ENCODE peak calls at places on chromosomes 4 and X, in five cellular contexts. One of them, this sample, is unnamed.

GRCh38 chr4:89411539-89411938 is 103.9 kb upstream of the GPRIN3 start:
- DNase-seq in nephron progenitor cell: no peak
- DNase-seq in fibroblast of lung: no peak
- DNase-seq in heart right ventricle: no peak
- DNase-seq in AG04450: no peak
- DNase-seq in this sample: no peak

GRCh38 chr4:171025323-171025722 is 787.9 kb upstream of the GALNTL6 start:
- DNase-seq in heart right ventricle: no peak
- DNase-seq in nephron progenitor cell: no peak
- DNase-seq in AG04450: no peak
- DNase-seq in fibroblast of lung: no peak
- DNase-seq in this sample: no peak

GRCh38 chr4:16461362-16461761 is 235.1 kb upstream of the TAPT1 start:
- DNase-seq in fibroblast of lung: no peak
- DNase-seq in nephron progenitor cell: no peak
- DNase-seq in heart right ventricle: no peak
- DNase-seq in AG04450: no peak
- DNase-seq in this sample: no peak

GRCh38 chrX:24260827-24261550 is 52.9 kb downstream of the SUPT20HL2 start:
- DNase-seq in fibroblast of lung: peak
- DNase-seq in AG04450: no peak
- DNase-seq in nephron progenitor cell: no peak
- DNase-seq in heart right ventricle: no peak
- DNase-seq in this sample: no peak

GRCh38 chr4:146846882-146847281 is 98.8 kb downstream of the TTC29 start:
- DNase-seq in nephron progenitor cell: no peak
- DNase-seq in AG04450: no peak
- DNase-seq in heart right ventricle: no peak
- DNase-seq in fibroblast of lung: no peak
- DNase-seq in this sample: no peak

GRCh38 chr4:181911420-181911819 is 331.8 kb upstream of the TENM3 start:
- DNase-seq in heart right ventricle: no peak
- DNase-seq in fibroblast of lung: peak
- DNase-seq in nephron progenitor cell: no peak
- DNase-seq in AG04450: peak
- DNase-seq in this sample: no peak

GRCh38 chrX:7262551-7262950 is 114.6 kb upstream of the PUDP start:
- DNase-seq in nephron progenitor cell: no peak
- DNase-seq in heart right ventricle: no peak
- DNase-seq in fibroblast of lung: no peak
- DNase-seq in AG04450: no peak
- DNase-seq in this sample: no peak

GRCh38 chrX:115134366-115134765 is 54.8 kb upstream of the RBMXL3 start:
- DNase-seq in fibroblast of lung: peak
- DNase-seq in heart right ventricle: no peak
- DNase-seq in nephron progenitor cell: no peak
- DNase-seq in AG04450: no peak
- DNase-seq in this sample: no peak

GRCh38 chr4:42398448-42399355 is 1.4 kb downstream of the SHISA3 start:
- DNase-seq in heart right ventricle: no peak
- DNase-seq in AG04450: no peak
- DNase-seq in nephron progenitor cell: peak
- DNase-seq in fibroblast of lung: no peak
- DNase-seq in this sample: no peak

DNA sequence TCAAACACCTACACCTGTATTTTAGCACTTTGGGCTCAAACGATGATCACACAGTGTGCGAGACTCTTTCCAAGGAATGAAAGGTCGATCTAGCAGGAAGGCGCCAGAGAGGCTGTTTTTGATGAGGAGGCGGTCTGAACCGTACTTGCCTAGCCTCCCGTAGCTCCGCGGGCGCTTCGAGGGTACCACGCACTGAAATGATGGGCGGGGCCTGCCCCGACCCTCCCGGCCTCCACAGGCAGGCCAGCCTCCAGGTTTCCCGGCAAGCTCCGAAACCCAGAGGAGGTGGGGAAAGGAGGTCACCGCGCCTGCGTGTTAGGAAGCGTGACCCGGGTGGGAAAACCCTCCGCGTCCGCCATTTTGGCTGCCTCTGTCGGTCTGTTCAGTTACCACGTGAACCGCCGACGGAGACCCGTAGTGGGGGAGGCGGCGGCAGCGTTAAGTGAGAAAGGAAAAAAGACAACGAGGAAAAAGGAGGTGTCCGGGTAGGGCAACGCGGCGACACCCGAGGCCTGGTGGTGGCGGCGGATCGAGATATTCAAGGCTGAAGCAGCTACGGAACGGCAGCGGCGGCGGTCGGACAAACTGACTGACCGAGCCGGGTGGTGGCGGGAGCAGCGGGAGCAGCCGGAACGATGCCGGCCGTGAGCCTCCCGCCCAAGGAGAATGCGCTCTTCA is at the start of gene NAA15:
- DNase-seq in AG04450: peak
- DNase-seq in fibroblast of lung: peak
- DNase-seq in heart right ventricle: peak
- DNase-seq in nephron progenitor cell: peak
- DNase-seq in this sample: peak
- TF ChIP-seq CTCF in AG04450: no peak
- TF ChIP-seq CTCF in fibroblast of lung: no peak
- TF ChIP-seq CTCF in heart right ventricle: no peak
- TF ChIP-seq CTCF in nephron progenitor cell: no peak
- TF ChIP-seq CTCF in this sample: no peak

GRCh38 chr4:150801833-150802232 is 213.3 kb downstream of the LRBA start:
- DNase-seq in AG04450: no peak
- DNase-seq in heart right ventricle: no peak
- DNase-seq in nephron progenitor cell: no peak
- DNase-seq in fibroblast of lung: no peak
- DNase-seq in this sample: no peak

GRCh38 chr4:150794706-150795105 is 212.8 kb downstream of the MAB21L2 start:
- DNase-seq in AG04450: no peak
- DNase-seq in nephron progenitor cell: no peak
- DNase-seq in heart right ventricle: no peak
- DNase-seq in fibroblast of lung: no peak
- DNase-seq in this sample: no peak

DNA sequence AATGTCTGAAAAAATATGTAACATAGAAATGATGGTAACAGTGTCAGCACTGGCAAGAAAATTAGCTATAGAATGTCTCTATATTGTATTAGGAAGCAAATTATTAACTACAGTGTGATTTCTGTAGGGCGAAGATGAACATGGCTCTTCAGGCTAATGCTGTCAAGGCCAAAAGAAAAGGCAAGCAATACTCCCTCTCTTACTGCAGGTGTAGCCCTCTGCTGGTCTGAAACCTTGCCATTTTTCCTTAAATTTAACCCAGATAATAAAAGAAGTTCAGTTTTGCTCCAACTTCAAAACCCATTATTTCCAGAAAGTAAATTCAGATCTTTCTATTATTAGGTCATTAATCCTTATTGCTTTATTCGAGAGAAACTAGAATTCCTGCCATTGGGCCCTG is 215.9 kb downstream of the LRBA start:
- DNase-seq in nephron progenitor cell: no peak
- DNase-seq in AG04450: no peak
- DNase-seq in fibroblast of lung: peak
- DNase-seq in heart right ventricle: no peak
- DNase-seq in this sample: no peak
- TF ChIP-seq CTCF in nephron progenitor cell: no peak
- TF ChIP-seq CTCF in AG04450: peak
- TF ChIP-seq CTCF in fibroblast of lung: peak
- TF ChIP-seq CTCF in heart right ventricle: no peak
- TF ChIP-seq CTCF in this sample: no peak

GRCh38 chrX:16836371-16836770 is 33.8 kb downstream of the RBBP7 start:
- DNase-seq in AG04450: no peak
- DNase-seq in fibroblast of lung: peak
- DNase-seq in nephron progenitor cell: peak
- DNase-seq in heart right ventricle: no peak
- DNase-seq in this sample: peak
- TF ChIP-seq CTCF in AG04450: peak
- TF ChIP-seq CTCF in fibroblast of lung: peak
- TF ChIP-seq CTCF in nephron progenitor cell: peak
- TF ChIP-seq CTCF in heart right ventricle: peak
- TF ChIP-seq CTCF in this sample: peak

DNA sequence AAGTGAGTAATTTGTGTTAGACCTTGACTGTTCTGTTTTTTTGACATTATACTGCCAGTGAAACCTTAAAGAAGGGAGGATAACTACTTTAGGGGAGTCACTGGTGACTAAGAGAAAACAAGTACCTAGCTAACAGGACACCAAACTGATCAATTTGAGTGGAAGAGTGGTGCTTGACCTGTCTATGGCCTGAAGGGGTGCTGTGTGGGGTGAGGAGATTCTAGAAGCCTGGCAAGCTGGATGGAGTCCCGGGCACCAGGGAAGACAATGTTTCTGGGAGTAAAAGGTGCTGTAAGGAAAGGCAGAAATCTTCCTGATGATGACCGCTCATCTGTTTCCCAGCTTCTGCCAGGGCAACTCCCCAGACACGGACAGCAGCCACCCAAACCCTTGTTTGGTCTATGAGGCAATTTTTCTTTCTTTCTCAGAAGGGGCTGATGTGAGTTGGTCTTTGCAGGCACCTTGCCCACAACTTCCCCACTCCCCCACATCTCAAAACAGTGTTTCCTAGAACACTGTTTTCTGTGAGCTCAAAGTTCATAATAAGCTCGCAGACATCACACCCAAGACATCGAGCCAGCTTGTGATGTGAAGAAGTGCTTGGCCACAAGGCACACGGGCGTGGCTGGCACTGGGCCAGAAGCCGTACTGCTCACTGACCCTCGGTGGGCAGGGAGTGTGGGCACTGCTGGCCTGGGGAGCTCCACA is 4.6 kb downstream of the TXK start:
- DNase-seq in fibroblast of lung: no peak
- DNase-seq in nephron progenitor cell: no peak
- DNase-seq in heart right ventricle: peak
- DNase-seq in AG04450: no peak
- DNase-seq in this sample: no peak
- TF ChIP-seq CTCF in fibroblast of lung: peak
- TF ChIP-seq CTCF in nephron progenitor cell: no peak
- TF ChIP-seq CTCF in heart right ventricle: peak
- TF ChIP-seq CTCF in AG04450: no peak
- TF ChIP-seq CTCF in this sample: no peak

GRCh38 chrX:84044051-84044450 is 143.9 kb downstream of the RPS6KA6 start:
- DNase-seq in heart right ventricle: no peak
- DNase-seq in nephron progenitor cell: no peak
- DNase-seq in AG04450: no peak
- DNase-seq in fibroblast of lung: no peak
- DNase-seq in this sample: no peak

GRCh38 chrX:84047339-84047738 is 140.7 kb downstream of the RPS6KA6 start:
- DNase-seq in fibroblast of lung: no peak
- DNase-seq in nephron progenitor cell: no peak
- DNase-seq in heart right ventricle: no peak
- DNase-seq in AG04450: no peak
- DNase-seq in this sample: no peak

GRCh38 chrX:84046403-84046984 is 141.5 kb downstream of the RPS6KA6 start:
- DNase-seq in nephron progenitor cell: peak
- DNase-seq in heart right ventricle: no peak
- DNase-seq in AG04450: no peak
- DNase-seq in fibroblast of lung: peak
- DNase-seq in this sample: peak
- TF ChIP-seq CTCF in nephron progenitor cell: peak
- TF ChIP-seq CTCF in heart right ventricle: peak
- TF ChIP-seq CTCF in AG04450: peak
- TF ChIP-seq CTCF in fibroblast of lung: peak
- TF ChIP-seq CTCF in this sample: peak

This sample was measured in Calu3.